ENCODE peak calls at places on chromosomes 2 and 18, in five cellular contexts. C, Z, I, G and U are unnamed samples.

GRCh38 chr18:74611791-74612190 is 14.1 kb downstream of the ZNF407 start:
- DNase-seq in C (no peak), Z (no peak), I (no peak), G (no peak), U (no peak)

GRCh38 chr2:199136241-199136640 is 321.5 kb downstream of the SATB2 start:
- DNase-seq in C (no peak), Z (no peak), I (no peak), G (no peak), U (no peak)

GRCh38 chr2:236045264-236046235 is 122.6 kb downstream of the GBX2 start:
- DNase-seq in C (no peak), Z (no peak), I (no peak), G (peak), U (no peak)

GRCh38 chr2:150697596-150697995 is 210.1 kb upstream of the RND3 start:
- DNase-seq in C (no peak), Z (no peak), I (no peak), G (peak), U (no peak)

GRCh38 chr2:171762879-171763573 is 75.8 kb downstream of the DYNC1I2 start:
- DNase-seq in C (no peak), Z (no peak), I (no peak), G (peak), U (no peak)

GRCh38 chr18:21391074-21391673 is 149.1 kb downstream of the GREB1L start:
- DNase-seq in C (no peak), Z (peak), I (no peak), G (peak), U (no peak)

GRCh38 chr2:212811036-212811805 is 272.6 kb upstream of the ERBB4 start:
- DNase-seq in C (no peak), Z (no peak), I (no peak), G (peak), U (no peak)

GRCh38 chr2:120863661-120864320 is 128.1 kb downstream of the GLI2 start:
- DNase-seq in C (no peak), Z (no peak), I (peak), G (peak), U (peak)

GRCh38 chr2:70190086-70190412 is 770 bp downstream of the C2orf42 start:
- DNase-seq in C (no peak), Z (no peak), I (no peak), G (peak), U (no peak)

GRCh38 chr2:237746302-237747080 is 52.1 kb upstream of the RBM44 start:
- DNase-seq in C (no peak), Z (no peak), I (no peak), G (no peak), U (no peak)

GRCh38 chr2:45992021-45992745 is 305.0 kb upstream of the EPAS1 start:
- DNase-seq in C (no peak), Z (peak), I (peak), G (peak), U (peak)

GRCh38 chr2:197674546-197674945 is 841 bp downstream of the RFTN2 start:
- DNase-seq in C (no peak), Z (no peak), I (no peak), G (peak), U (no peak)

GRCh38 chr2:205752924-205753323 is 70.6 kb downstream of the NRP2 start:
- DNase-seq in C (no peak), Z (no peak), I (no peak), G (no peak), U (no peak)

GRCh38 chr2:61016392-61017002 is 1.0 kb upstream of the PEX13 start:
- DNase-seq in C (no peak), Z (no peak), I (no peak), G (no peak), U (no peak)

GRCh38 chr18:13451661-13452447 is 233.3 kb downstream of the LDLRAD4 start:
- DNase-seq in C (no peak), Z (no peak), I (no peak), G (no peak), U (no peak)

GRCh38 chr2:148391324-148391723 is 253.2 kb upstream of the EPC2 start:
- DNase-seq in C (no peak), Z (no peak), I (no peak), G (peak), U (no peak)

GRCh38 chr2:41934323-41935003 is 113.4 kb upstream of the PKDCC start:
- DNase-seq in C (no peak), Z (no peak), I (peak), G (no peak), U (peak)

GRCh38 chr2:36294290-36294689 is 61.3 kb upstream of the CRIM1 start:
- DNase-seq in C (no peak), Z (no peak), I (no peak), G (no peak), U (no peak)